ENCODE peak calls at places on chromosomes 13 and 19, in eight cellular contexts. A is activated naive CD4-positive, alpha-beta T cell; N is A172; S is CD8-positive, alpha-beta T cell; Z is stimulated activated effector memory CD8-positive, alpha-beta T cell treated with anti-CD3 and anti-CD28 coated beads, Interleukin-12 subunit alpha, Interleukin-12 subunit beta, amount 100 ng/mL, for 72 hours; T is SK-N-DZ; K is C1 segment of cervical spinal cord; Y is pancreas. B is an unnamed sample.

GRCh38 chr13:73715114-73715909 is 418.9 kb downstream of the KLF12 start:
- DNase-seq in Y (no peak), A (no peak), N (no peak), S (peak; percentile 66), Z (peak; percentile 24), T (no peak), K (no peak), B (no peak)

GRCh38 chr19:13712767-13713201 is 51.5 kb upstream of the MRI1 start:
- DNase-seq in S (no peak), A (no peak), Y (no peak), T (no peak), K (no peak), N (no peak), Z (no peak), B (no peak)

GRCh38 chr19:51873097-51873496 is 14.7 kb downstream of the ZNF577 start:
- DNase-seq in T (no peak), A (no peak), K (no peak), S (no peak), Y (no peak), Z (no peak), N (no peak), B (no peak)

GRCh38 chr13:36766295-36766694 is 52.7 kb upstream of the RFXAP start:
- DNase-seq in Y (no peak), A (no peak), N (peak; percentile 80), T (no peak), S (no peak), Z (no peak), K (no peak), B (no peak)

GRCh38 chr13:38952827-38953226 is 37.8 kb downstream of the STOML3 start:
- DNase-seq in A (no peak), S (no peak), N (no peak), Z (no peak), Y (no peak), K (no peak), T (no peak), B (no peak)

GRCh38 chr19:14265285-14266036 is 59.5 kb upstream of the ADGRL1 start:
- DNase-seq in S (no peak), N (no peak), K (no peak), A (no peak), Y (no peak), Z (no peak), T (no peak), B (no peak)

GRCh38 chr19:44689290-44690130 is 9.4 kb upstream of the CEACAM16 start:
- DNase-seq in T (peak; percentile 55), Y (peak; percentile 92), S (peak; percentile 82), Z (peak; percentile 64), K (peak; percentile 27), N (peak; percentile 50), A (peak; percentile 57), B (peak; percentile 48)

GRCh38 chr19:2112516-2113320 is 16.0 kb downstream of the IZUMO4 start:
- DNase-seq in T (no peak), N (no peak), K (no peak), Z (no peak), A (no peak), S (peak; percentile 13), Y (no peak), B (no peak)

GRCh38 chr19:4986471-4986888 is 17.6 kb downstream of the KDM4B start:
- DNase-seq in T (no peak), N (no peak), Z (no peak), S (no peak), Y (no peak), A (no peak), K (no peak), B (no peak)

GRCh38 chr13:94416454-94417080 is 62.9 kb downstream of the DCT start:
- DNase-seq in S (no peak), N (peak; percentile 18), Z (no peak), K (no peak), Y (no peak), T (peak; percentile 83), A (no peak), B (no peak)

GRCh38 chr13:42865703-42866102 is 84.3 kb downstream of the FAM216B start:
- DNase-seq in Z (no peak), N (no peak), A (no peak), S (no peak), Y (no peak), T (peak; percentile 46), K (no peak), B (no peak)

B was measured in GM12892.